ENCODE peak calls at places on chromosomes 5 and 9, in six cellular contexts. One of them, this sample, is unnamed. For H3K4me1, the result is how much of the 10 kb centered on the place peaks cover.

GRCh38 chr9:114121445-114122151 is 22.5 kb upstream of the KIF12 start:
- DNase-seq in osteoblast: peak
- DNase-seq in IMR-90: no peak
- DNase-seq in uterus: no peak
- DNase-seq in colonic mucosa: no peak
- DNase-seq in PC-9: no peak
- DNase-seq in this sample: no peak

GRCh38 chr5:31116466-31117031 is 76.9 kb upstream of the CDH6 start:
- DNase-seq in uterus: no peak
- DNase-seq in colonic mucosa: no peak
- DNase-seq in osteoblast: no peak
- DNase-seq in IMR-90: no peak
- DNase-seq in PC-9: no peak
- DNase-seq in this sample: no peak

GRCh38 chr5:159972538-159973362 is 36.2 kb upstream of the TTC1 start:
- DNase-seq in osteoblast: peak
- DNase-seq in IMR-90: no peak
- DNase-seq in colonic mucosa: no peak
- DNase-seq in uterus: no peak
- DNase-seq in PC-9: no peak
- DNase-seq in this sample: no peak

GRCh38 chr5:144820285-144820684 is 649.6 kb downstream of the KCTD16 start:
- DNase-seq in IMR-90: no peak
- DNase-seq in PC-9: no peak
- DNase-seq in uterus: no peak
- DNase-seq in colonic mucosa: peak
- DNase-seq in osteoblast: no peak
- DNase-seq in this sample: no peak

GRCh38 chr9:93134740-93135444 is 841 bp upstream of the NINJ1 start:
- DNase-seq in colonic mucosa: no peak
- DNase-seq in uterus: no peak
- DNase-seq in osteoblast: no peak
- DNase-seq in PC-9: no peak
- DNase-seq in IMR-90: peak
- DNase-seq in this sample: no peak

GRCh38 chr5:105806601-105807000 is 1864.1 kb downstream of the EFNA5 start:
- DNase-seq in PC-9: no peak
- DNase-seq in osteoblast: no peak
- DNase-seq in IMR-90: no peak
- DNase-seq in uterus: no peak
- DNase-seq in colonic mucosa: no peak
- DNase-seq in this sample: no peak

GRCh38 chr5:144169904-144170275 is 569 bp downstream of the YIPF5 start:
- DNase-seq in uterus: no peak
- DNase-seq in colonic mucosa: no peak
- DNase-seq in IMR-90: no peak
- DNase-seq in PC-9: no peak
- DNase-seq in osteoblast: no peak
- DNase-seq in this sample: no peak

GRCh38 chr5:38938424-38938823 is 92.6 kb downstream of the OSMR start:
- DNase-seq in PC-9: no peak
- DNase-seq in uterus: no peak
- DNase-seq in colonic mucosa: no peak
- DNase-seq in IMR-90: peak
- DNase-seq in osteoblast: no peak
- DNase-seq in this sample: no peak

GRCh38 chr9:134618163-134618822 is 23.3 kb upstream of the COL5A1 start:
- DNase-seq in colonic mucosa: no peak
- DNase-seq in IMR-90: no peak
- DNase-seq in uterus: peak
- DNase-seq in PC-9: no peak
- DNase-seq in osteoblast: peak
- DNase-seq in this sample: peak

GRCh38 chr9:136701665-136702048 is 10.7 kb upstream of the DIPK1B start:
- DNase-seq in osteoblast: no peak
- DNase-seq in IMR-90: no peak
- DNase-seq in uterus: no peak
- DNase-seq in PC-9: no peak
- DNase-seq in colonic mucosa: no peak
- DNase-seq in this sample: no peak

GRCh38 chr5:105739732-105740131 is 1931.0 kb downstream of the EFNA5 start:
- DNase-seq in osteoblast: no peak
- DNase-seq in PC-9: no peak
- DNase-seq in IMR-90: no peak
- DNase-seq in uterus: no peak
- DNase-seq in colonic mucosa: no peak
- DNase-seq in this sample: no peak

GRCh38 chr5:125044491-125045282 is 298.2 kb upstream of the ZNF608 start:
- DNase-seq in IMR-90: no peak
- DNase-seq in PC-9: no peak
- DNase-seq in uterus: no peak
- DNase-seq in osteoblast: no peak
- DNase-seq in colonic mucosa: no peak
- DNase-seq in this sample: no peak

GRCh38 chr5:179143446-179143845 is 83.3 kb downstream of the ZNF354C start:
- DNase-seq in uterus: no peak
- DNase-seq in IMR-90: peak
- DNase-seq in PC-9: no peak
- DNase-seq in osteoblast: no peak
- DNase-seq in colonic mucosa: no peak
- DNase-seq in this sample: no peak

GRCh38 chr9:89498845-89499480 is 1.1 kb upstream of the SEMA4D start:
- DNase-seq in osteoblast: no peak
- DNase-seq in PC-9: no peak
- DNase-seq in colonic mucosa: no peak
- DNase-seq in IMR-90: no peak
- DNase-seq in uterus: no peak
- DNase-seq in this sample: no peak

GRCh38 chr5:107486489-107486888 is 184.2 kb downstream of the EFNA5 start:
- DNase-seq in osteoblast: no peak
- DNase-seq in IMR-90: peak
- DNase-seq in PC-9: no peak
- DNase-seq in colonic mucosa: no peak
- DNase-seq in uterus: no peak
- DNase-seq in this sample: no peak

GRCh38 chr9:107228648-107229047 is 54.4 kb upstream of the RAD23B start:
- DNase-seq in colonic mucosa: no peak
- DNase-seq in PC-9: no peak
- DNase-seq in osteoblast: no peak
- DNase-seq in uterus: no peak
- DNase-seq in IMR-90: no peak
- DNase-seq in this sample: no peak

GRCh38 chr5:176810687-176811501 is 535 bp downstream of the UNC5A start:
- DNase-seq in osteoblast: peak
- DNase-seq in PC-9: no peak
- DNase-seq in IMR-90: no peak
- DNase-seq in colonic mucosa: no peak
- DNase-seq in uterus: no peak
- DNase-seq in this sample: no peak

GRCh38 chr5:79561525-79561893 is 47.6 kb upstream of the HOMER1 start:
- DNase-seq in colonic mucosa: no peak
- DNase-seq in osteoblast: no peak
- DNase-seq in PC-9: no peak
- DNase-seq in uterus: no peak
- DNase-seq in IMR-90: no peak
- DNase-seq in this sample: no peak

GRCh38 chr5:11733185-11733839 is 170.9 kb downstream of the CTNND2 start:
- DNase-seq in osteoblast: no peak
- DNase-seq in PC-9: no peak
- DNase-seq in colonic mucosa: no peak
- DNase-seq in IMR-90: no peak
- DNase-seq in uterus: no peak
- DNase-seq in this sample: no peak

GRCh38 chr5:108642170-108642906 is 105.4 kb upstream of the FER start:
- DNase-seq in PC-9: peak
- DNase-seq in colonic mucosa: peak
- DNase-seq in IMR-90: peak
- DNase-seq in osteoblast: peak
- DNase-seq in uterus: peak
- DNase-seq in this sample: peak

GRCh38 chr5:91025449-91025848 is 357.7 kb downstream of the ARRDC3 start:
- DNase-seq in colonic mucosa: no peak
- DNase-seq in PC-9: no peak
- DNase-seq in osteoblast: no peak
- DNase-seq in uterus: no peak
- DNase-seq in IMR-90: no peak
- DNase-seq in this sample: no peak

GRCh38 chr5:91024160-91024559 is 359.0 kb downstream of the ARRDC3 start:
- DNase-seq in uterus: no peak
- DNase-seq in osteoblast: peak
- DNase-seq in PC-9: no peak
- DNase-seq in IMR-90: no peak
- DNase-seq in colonic mucosa: no peak
- DNase-seq in this sample: no peak

GRCh38 chr5:91024727-91025126 is 358.4 kb downstream of the ARRDC3 start:
- DNase-seq in colonic mucosa: no peak
- DNase-seq in PC-9: no peak
- DNase-seq in osteoblast: no peak
- DNase-seq in IMR-90: no peak
- DNase-seq in uterus: no peak
- DNase-seq in this sample: no peak

GRCh38 chr5:91027316-91027937 is 355.7 kb downstream of the ARRDC3 start:
- DNase-seq in osteoblast: no peak
- DNase-seq in colonic mucosa: no peak
- DNase-seq in uterus: no peak
- DNase-seq in IMR-90: no peak
- DNase-seq in PC-9: no peak
- DNase-seq in this sample: no peak

GRCh38 chr5:91025956-91026355 is 357.2 kb downstream of the ARRDC3 start:
- DNase-seq in osteoblast: no peak
- DNase-seq in uterus: no peak
- DNase-seq in PC-9: no peak
- DNase-seq in colonic mucosa: no peak
- DNase-seq in IMR-90: no peak
- DNase-seq in this sample: no peak
- TF ChIP-seq CTCF in osteoblast: no peak
- TF ChIP-seq CTCF in uterus: no peak
- TF ChIP-seq CTCF in PC-9: no peak
- TF ChIP-seq CTCF in colonic mucosa: no peak
- TF ChIP-seq CTCF in IMR-90: no peak
- TF ChIP-seq CTCF in this sample: no peak

GRCh38 chr9:95073918-95074317 is 243.6 kb downstream of the FANCC start:
- DNase-seq in uterus: no peak
- DNase-seq in IMR-90: no peak
- DNase-seq in PC-9: no peak
- DNase-seq in osteoblast: peak
- DNase-seq in colonic mucosa: no peak
- DNase-seq in this sample: no peak

GRCh38 chr9:95071450-95071849 is 246.1 kb downstream of the FANCC start:
- DNase-seq in uterus: no peak
- DNase-seq in IMR-90: no peak
- DNase-seq in colonic mucosa: no peak
- DNase-seq in osteoblast: no peak
- DNase-seq in PC-9: no peak
- DNase-seq in this sample: no peak

GRCh38 chr9:95071925-95072324 is 245.6 kb downstream of the FANCC start:
- DNase-seq in IMR-90: no peak
- DNase-seq in osteoblast: no peak
- DNase-seq in uterus: no peak
- DNase-seq in PC-9: no peak
- DNase-seq in colonic mucosa: no peak
- DNase-seq in this sample: no peak

GRCh38 chr9:95074632-95075269 is 242.8 kb downstream of the FANCC start:
- DNase-seq in PC-9: no peak
- DNase-seq in uterus: no peak
- DNase-seq in IMR-90: no peak
- DNase-seq in colonic mucosa: peak
- DNase-seq in osteoblast: peak
- DNase-seq in this sample: no peak

DNA sequence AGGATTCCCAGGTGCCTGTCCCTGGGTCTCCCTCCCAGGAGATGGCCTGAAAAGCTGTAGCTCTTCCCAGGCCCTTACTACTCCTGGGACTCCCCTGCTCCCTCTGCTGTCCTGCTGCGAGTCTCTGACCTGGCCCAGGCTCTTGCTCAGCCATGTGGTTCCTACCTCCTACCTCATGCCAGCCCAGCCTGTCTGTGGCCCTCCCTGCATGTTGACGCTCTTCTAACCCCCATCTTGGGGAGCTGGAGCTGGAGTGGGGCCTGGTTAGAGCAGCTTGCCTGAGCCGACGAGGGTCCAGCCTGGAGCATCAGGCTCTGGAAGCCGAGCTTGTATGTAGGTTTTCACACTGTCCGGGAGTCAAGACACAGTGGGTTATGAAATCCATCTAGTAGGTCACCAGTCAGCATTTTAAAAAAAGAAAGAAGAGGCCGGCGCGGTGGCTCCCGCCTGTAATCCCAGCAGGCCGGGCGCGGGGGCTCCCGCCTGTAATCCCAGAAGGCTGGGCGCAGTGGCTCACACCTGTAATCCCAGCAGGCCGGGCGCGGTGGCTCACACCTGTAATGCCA is 244.4 kb downstream of the FANCC start:
- DNase-seq in colonic mucosa: no peak
- DNase-seq in PC-9: no peak
- DNase-seq in IMR-90: no peak
- DNase-seq in uterus: no peak
- DNase-seq in osteoblast: peak
- DNase-seq in this sample: no peak
- H3K4me1 ChIP-seq in colonic mucosa: under half
- H3K4me1 ChIP-seq in PC-9: under half
- H3K4me1 ChIP-seq in IMR-90: under half
- H3K4me1 ChIP-seq in uterus: under half
- H3K4me1 ChIP-seq in osteoblast: under half
- H3K4me1 ChIP-seq in this sample: under half

GRCh38 chr5:14260637-14261036 is 117.5 kb downstream of the TRIO start:
- DNase-seq in IMR-90: no peak
- DNase-seq in PC-9: no peak
- DNase-seq in uterus: no peak
- DNase-seq in osteoblast: no peak
- DNase-seq in colonic mucosa: no peak
- DNase-seq in this sample: no peak
- H3K4me3 ChIP-seq in IMR-90: no peak
- H3K4me3 ChIP-seq in PC-9: no peak
- H3K4me3 ChIP-seq in uterus: no peak
- H3K4me3 ChIP-seq in osteoblast: no peak
- H3K4me3 ChIP-seq in colonic mucosa: no peak
- H3K4me3 ChIP-seq in this sample: no peak

GRCh38 chr9:90727498-90727897 is 74.1 kb upstream of the SYK start:
- DNase-seq in uterus: no peak
- DNase-seq in colonic mucosa: no peak
- DNase-seq in IMR-90: no peak
- DNase-seq in PC-9: no peak
- DNase-seq in osteoblast: no peak
- DNase-seq in this sample: no peak

GRCh38 chr9:90724880-90725279 is 76.7 kb upstream of the SYK start:
- DNase-seq in uterus: no peak
- DNase-seq in osteoblast: no peak
- DNase-seq in colonic mucosa: no peak
- DNase-seq in IMR-90: no peak
- DNase-seq in PC-9: no peak
- DNase-seq in this sample: no peak

GRCh38 chr9:90729351-90729750 is 72.3 kb upstream of the SYK start:
- DNase-seq in osteoblast: no peak
- DNase-seq in IMR-90: no peak
- DNase-seq in PC-9: no peak
- DNase-seq in uterus: no peak
- DNase-seq in colonic mucosa: no peak
- DNase-seq in this sample: no peak

GRCh38 chr9:90724112-90724511 is 77.5 kb upstream of the SYK start:
- DNase-seq in colonic mucosa: no peak
- DNase-seq in uterus: no peak
- DNase-seq in PC-9: no peak
- DNase-seq in IMR-90: no peak
- DNase-seq in osteoblast: no peak
- DNase-seq in this sample: no peak

GRCh38 chr9:90726215-90726614 is 75.4 kb upstream of the SYK start:
- DNase-seq in IMR-90: no peak
- DNase-seq in osteoblast: no peak
- DNase-seq in colonic mucosa: no peak
- DNase-seq in uterus: no peak
- DNase-seq in PC-9: no peak
- DNase-seq in this sample: no peak
- TF ChIP-seq CTCF in IMR-90: no peak
- TF ChIP-seq CTCF in osteoblast: no peak
- TF ChIP-seq CTCF in colonic mucosa: no peak
- TF ChIP-seq CTCF in uterus: no peak
- TF ChIP-seq CTCF in PC-9: peak
- TF ChIP-seq CTCF in this sample: no peak